ENCODE peak calls at places on chromosomes 4 and X, in nine cellular contexts. K, W, O, G, D, Z, H, U and B are unnamed samples. For H3K27me3 and H3K4me1, the result is how much of the 10 kb centered on the place peaks cover.

GRCh38 chr4:7434141-7434765 is 477 bp downstream of the PSAPL1 start:
- DNase-seq in K (no peak), W (no peak), O (no peak), G (no peak), D (no peak), Z (no peak), H (no peak), U (no peak), B (no peak)

GRCh38 chr4:138919094-138919936 is 96.3 kb upstream of the NOCT start:
- DNase-seq in K (peak), W (peak), O (peak), G (peak), D (peak), Z (peak), H (peak), U (peak), B (peak)

GRCh38 chr4:85457752-85458467 is 17.0 kb upstream of the ARHGAP24 start:
- DNase-seq in K (no peak), W (no peak), O (peak), G (no peak), D (no peak), Z (no peak), H (no peak), U (no peak), B (no peak)

GRCh38 chr4:8506373-8507250 is 66.0 kb downstream of the TRMT44 start:
- DNase-seq in K (peak), W (no peak), O (no peak), G (peak), D (peak), Z (no peak), H (peak), U (no peak), B (peak)

GRCh38 chrX:18873189-18873791 is 110.6 kb downstream of the PHKA2 start:
- DNase-seq in K (peak), W (peak), O (no peak), G (no peak), D (peak), Z (peak), H (no peak), U (no peak), B (peak)

GRCh38 chrX:49120104-49120503 is 3.4 kb downstream of the GPKOW start:
- DNase-seq in K (no peak), W (no peak), O (no peak), G (no peak), D (no peak), Z (no peak), H (no peak), U (no peak), B (no peak)

GRCh38 chr4:13765535-13765934 is 138.0 kb upstream of the BOD1L1 start:
- DNase-seq in K (no peak), W (no peak), O (no peak), G (no peak), D (peak), Z (no peak), H (no peak), U (no peak), B (no peak)

GRCh38 chrX:18410038-18410437 is 15.4 kb upstream of the CDKL5 start:
- DNase-seq in K (no peak), W (peak), O (no peak), G (no peak), D (peak), Z (peak), H (no peak), U (no peak), B (no peak)

GRCh38 chrX:47191331-47191730 is 2.3 kb upstream of the UBA1 start:
- DNase-seq in K (peak), W (peak), O (no peak), G (peak), D (no peak), Z (peak), H (peak), U (peak), B (no peak)

GRCh38 chr4:16583764-16584163 is 314.7 kb downstream of the LDB2 start:
- DNase-seq in K (no peak), W (no peak), O (no peak), G (no peak), D (peak), Z (no peak), H (no peak), U (no peak), B (no peak)

GRCh38 chr4:165398570-165398969 is 19.8 kb downstream of the CPE start:
- DNase-seq in K (no peak), W (peak), O (no peak), G (no peak), D (peak), Z (peak), H (no peak), U (no peak), B (no peak)

GRCh38 chrX:17869580-17869979 is 8.5 kb upstream of the RAI2 start:
- DNase-seq in K (no peak), W (no peak), O (no peak), G (no peak), D (no peak), Z (no peak), H (no peak), U (no peak), B (no peak)

GRCh38 chr4:15899511-15899910 is 39.0 kb downstream of the FGFBP1 start:
- DNase-seq in K (no peak), W (no peak), O (no peak), G (no peak), D (no peak), Z (no peak), H (no peak), U (no peak), B (no peak)

GRCh38 chr4:9765091-9765490 is 16.3 kb upstream of the DRD5 start:
- DNase-seq in K (no peak), W (peak), O (no peak), G (peak), D (peak), Z (peak), H (no peak), U (peak), B (no peak)

GRCh38 chr4:74362347-74362746 is 2.6 kb upstream of the EREG start:
- DNase-seq in K (no peak), W (no peak), O (no peak), G (no peak), D (peak), Z (no peak), H (no peak), U (no peak), B (no peak)

GRCh38 chr4:56186808-56187523 is 200.3 kb downstream of the AASDH start:
- DNase-seq in K (no peak), W (no peak), O (no peak), G (no peak), D (no peak), Z (no peak), H (no peak), U (no peak), B (no peak)

GRCh38 chr4:79852305-79852730 is 220.7 kb downstream of the ANTXR2 start:
- DNase-seq in K (no peak), W (peak), O (no peak), G (peak), D (peak), Z (peak), H (peak), U (no peak), B (peak)

GRCh38 chr4:112767386-112767785 is 130.4 kb downstream of the LARP7 start:
- DNase-seq in K (no peak), W (no peak), O (no peak), G (no peak), D (no peak), Z (no peak), H (no peak), U (peak), B (no peak)

GRCh38 chr4:75830906-75831305 is 71.3 kb downstream of the PPEF2 start:
- DNase-seq in K (no peak), W (no peak), O (no peak), G (no peak), D (no peak), Z (no peak), H (no peak), U (no peak), B (no peak)

GRCh38 chr4:15995826-15996225 is 32.9 kb upstream of the FGFBP2 start:
- DNase-seq in K (no peak), W (no peak), O (no peak), G (no peak), D (no peak), Z (no peak), H (no peak), U (no peak), B (no peak)

DNA sequence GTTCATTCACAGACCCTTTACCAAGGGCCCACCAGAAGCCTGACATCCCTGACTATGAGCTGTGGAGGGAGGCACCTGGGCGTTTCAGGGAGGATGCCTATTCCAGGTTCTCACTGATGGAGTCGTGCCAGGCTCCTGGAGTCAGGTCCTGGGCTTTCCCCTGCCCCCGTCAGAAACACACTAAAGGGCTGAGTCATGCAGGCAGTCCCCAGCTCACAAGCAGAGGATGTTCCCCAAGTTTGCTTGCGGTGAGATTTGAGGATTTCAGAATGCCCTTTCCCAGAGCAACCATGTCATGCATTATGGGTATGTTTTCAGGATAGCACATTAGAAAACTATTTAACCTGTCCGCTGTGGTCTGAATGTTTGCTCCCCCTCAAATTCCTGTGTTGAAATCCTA is 45.2 kb downstream of the FHDC1 start:
- DNase-seq in K (peak), W (no peak), O (no peak), G (no peak), D (peak), Z (no peak), H (no peak), U (no peak), B (no peak)
- H3K27me3 ChIP-seq in K (under half), W (under half), O (under half), G (under half), D (under half), Z (under half), H (under half), U (under half), B (under half)

DNA sequence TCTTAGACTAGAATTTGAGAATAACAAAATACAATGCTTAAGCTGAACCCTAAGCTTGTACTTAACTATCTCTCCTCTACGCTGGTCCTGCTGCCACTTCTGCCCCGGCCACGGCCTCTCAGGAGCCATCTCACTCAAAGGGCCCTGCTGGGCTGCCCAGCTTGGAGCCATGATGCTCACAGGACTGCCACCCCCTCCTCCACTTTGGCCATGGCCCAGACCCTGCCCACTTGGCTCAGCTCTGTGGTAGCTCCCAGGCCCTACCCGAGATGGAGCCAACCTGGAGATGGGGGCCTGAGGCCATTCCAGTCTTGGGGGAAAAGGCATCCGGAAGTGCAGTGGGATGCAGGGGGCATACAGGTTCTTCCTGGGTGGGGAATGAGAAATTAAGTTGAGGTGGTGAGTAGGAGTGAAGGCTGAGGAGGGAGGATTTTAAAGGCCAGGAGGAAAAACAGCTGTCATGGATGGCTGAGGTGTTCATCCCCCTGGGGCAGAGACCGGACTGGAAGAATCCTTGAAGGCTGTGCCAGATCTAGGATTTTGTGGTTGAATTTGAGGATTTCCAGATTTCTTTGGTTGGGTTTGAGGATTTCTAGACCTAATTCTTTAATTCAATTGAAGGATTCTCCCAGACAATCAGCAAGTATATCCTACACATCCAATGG is 824 bp downstream of the SASH3 start:
- DNase-seq in K (peak), W (no peak), O (no peak), G (no peak), D (no peak), Z (no peak), H (no peak), U (no peak), B (no peak)
- H3K4me1 ChIP-seq in K (half or more), W (under half), O (under half), G (under half), D (under half), Z (under half), H (under half), U (under half), B (under half)

DNA sequence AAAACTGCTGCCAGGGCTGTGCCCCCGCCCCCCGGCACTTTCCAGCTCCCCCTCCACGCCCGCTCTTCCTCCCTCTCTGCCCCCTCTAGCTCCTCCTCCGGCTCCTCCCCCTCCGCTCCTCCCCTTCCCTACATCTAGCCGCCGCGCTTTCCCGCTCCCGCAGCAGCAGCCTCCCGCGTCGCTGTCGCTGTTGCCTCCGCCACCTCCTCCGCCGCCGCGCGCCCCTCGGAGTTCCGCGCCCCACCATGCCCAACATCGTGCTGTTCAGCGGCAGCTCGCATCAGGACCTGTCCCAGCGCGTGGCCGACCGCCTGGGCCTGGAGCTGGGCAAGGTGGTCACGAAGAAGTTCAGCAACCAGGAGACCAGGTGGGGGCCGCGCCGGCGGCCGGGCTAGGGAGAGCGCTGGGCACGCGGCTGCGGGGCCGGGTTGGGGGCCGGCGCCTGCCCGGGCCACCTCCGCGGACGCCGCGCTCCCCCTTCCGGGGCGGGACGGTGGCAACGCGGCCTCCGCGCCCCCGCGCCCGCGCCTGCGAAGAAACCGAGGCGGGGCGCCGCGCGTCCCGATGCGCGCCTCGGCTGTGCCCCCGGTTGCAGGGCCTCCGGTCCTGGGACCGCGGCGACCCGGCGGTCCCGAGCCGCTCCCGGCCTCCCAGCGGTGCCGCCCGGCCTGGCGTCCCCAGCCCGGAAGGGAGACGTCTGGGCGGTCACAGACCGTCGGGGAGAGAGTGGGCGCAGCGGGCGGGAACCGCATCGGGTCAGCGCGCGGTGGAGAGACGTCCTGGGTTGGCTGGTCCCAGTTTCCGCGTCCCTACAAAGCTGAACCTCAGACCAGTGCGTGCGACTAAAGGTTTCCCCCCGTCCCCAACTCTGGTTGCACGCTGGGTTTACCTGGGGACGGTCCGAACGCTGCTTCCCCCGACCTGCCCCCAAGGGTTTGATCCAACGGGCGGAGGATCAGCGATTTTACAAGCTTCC is at the start of gene PRPS2:
- DNase-seq in K (peak), W (peak), O (peak), G (peak), D (peak), Z (no peak), H (peak), U (peak), B (peak)
- TF ChIP-seq POLR2A in K (no peak), W (no peak), O (peak), G (peak), D (peak), Z (no peak), H (peak), U (peak), B (no peak)

GRCh38 chrX:125620715-125621587 is 301.3 kb downstream of the TEX13C start:
- DNase-seq in K (no peak), W (no peak), O (no peak), G (no peak), D (no peak), Z (no peak), H (no peak), U (no peak), B (no peak)

GRCh38 chrX:125628435-125628834 is 308.8 kb downstream of the TEX13C start:
- DNase-seq in K (no peak), W (no peak), O (no peak), G (no peak), D (no peak), Z (no peak), H (no peak), U (no peak), B (no peak)

GRCh38 chrX:125621588-125621927 is 301.9 kb downstream of the TEX13C start:
- DNase-seq in K (no peak), W (no peak), O (no peak), G (no peak), D (no peak), Z (no peak), H (no peak), U (no peak), B (no peak)

GRCh38 chrX:125627676-125628075 is 308.0 kb downstream of the TEX13C start:
- DNase-seq in K (no peak), W (no peak), O (no peak), G (no peak), D (no peak), Z (no peak), H (no peak), U (no peak), B (no peak)

GRCh38 chrX:125622899-125623298 is 303.2 kb downstream of the TEX13C start:
- DNase-seq in K (no peak), W (no peak), O (no peak), G (no peak), D (no peak), Z (no peak), H (no peak), U (no peak), B (no peak)
- H3K27me3 ChIP-seq in K (under half), W (under half), O (under half), G (under half), D (under half), Z (under half), H (under half), U (under half), B (under half)

GRCh38 chr4:157005831-157006230 is 34.2 kb upstream of the PDGFC start:
- DNase-seq in K (no peak), W (no peak), O (no peak), G (no peak), D (no peak), Z (no peak), H (no peak), U (no peak), B (no peak)
- H3K4me1 ChIP-seq in K (under half), W (under half), O (under half), G (under half), D (under half), Z (under half), H (under half), U (under half), B (under half)